ENCODE peak calls at places on chromosome 7, in nine cellular contexts. I is breast epithelium, T is GM23338, Z is HCT116, J is left lung, A is AG04450, S is Peyer's patch, N is cardiac muscle cell, Y is Calu3. H is an unnamed sample.

GRCh38 chr7:22549667-22550513 is 49.9 kb upstream of the STEAP1B start:
- DNase-seq in I (no peak), T (peak), Z (peak), J (no peak), A (no peak), S (peak), N (peak), Y (peak), H (no peak)

GRCh38 chr7:69342154-69342884 is 256.0 kb upstream of the AUTS2 start:
- DNase-seq in I (no peak), T (no peak), Z (no peak), J (no peak), A (no peak), S (no peak), N (peak), Y (no peak), H (no peak)

GRCh38 chr7:140676303-140676702 is 3.6 kb downstream of the ADCK2 start:
- DNase-seq in I (no peak), T (no peak), Z (no peak), J (no peak), A (no peak), S (peak), N (no peak), Y (no peak), H (peak)

GRCh38 chr7:147941316-147941715 is 649.2 kb upstream of the C7orf33 start:
- DNase-seq in I (no peak), T (no peak), Z (no peak), J (no peak), A (no peak), S (no peak), N (no peak), Y (no peak), H (no peak)

GRCh38 chr7:47606176-47606575 is 24.3 kb upstream of the TNS3 start:
- DNase-seq in I (no peak), T (no peak), Z (no peak), J (no peak), A (no peak), S (no peak), N (no peak), Y (no peak), H (no peak)

GRCh38 chr7:24025094-24025493 is 258.9 kb upstream of the NPY start:
- DNase-seq in I (no peak), T (peak), Z (no peak), J (no peak), A (peak), S (no peak), N (no peak), Y (no peak), H (no peak)

GRCh38 chr7:49522111-49522510 is 251.3 kb upstream of the VWC2 start:
- DNase-seq in I (no peak), T (no peak), Z (no peak), J (no peak), A (no peak), S (no peak), N (no peak), Y (no peak), H (no peak)

GRCh38 chr7:158820656-158821055 is 8.7 kb downstream of the ESYT2 start:
- DNase-seq in I (no peak), T (no peak), Z (no peak), J (no peak), A (no peak), S (no peak), N (no peak), Y (no peak), H (no peak)

GRCh38 chr7:7967909-7968543 is 570 bp upstream of the GLCCI1 start:
- DNase-seq in I (no peak), T (peak), Z (no peak), J (no peak), A (no peak), S (no peak), N (no peak), Y (no peak), H (no peak)
- TF ChIP-seq CTCF in I (no peak), T (no peak), Z (no peak), J (no peak), A (no peak), S (no peak), N (no peak), Y (no peak), H (no peak)

DNA sequence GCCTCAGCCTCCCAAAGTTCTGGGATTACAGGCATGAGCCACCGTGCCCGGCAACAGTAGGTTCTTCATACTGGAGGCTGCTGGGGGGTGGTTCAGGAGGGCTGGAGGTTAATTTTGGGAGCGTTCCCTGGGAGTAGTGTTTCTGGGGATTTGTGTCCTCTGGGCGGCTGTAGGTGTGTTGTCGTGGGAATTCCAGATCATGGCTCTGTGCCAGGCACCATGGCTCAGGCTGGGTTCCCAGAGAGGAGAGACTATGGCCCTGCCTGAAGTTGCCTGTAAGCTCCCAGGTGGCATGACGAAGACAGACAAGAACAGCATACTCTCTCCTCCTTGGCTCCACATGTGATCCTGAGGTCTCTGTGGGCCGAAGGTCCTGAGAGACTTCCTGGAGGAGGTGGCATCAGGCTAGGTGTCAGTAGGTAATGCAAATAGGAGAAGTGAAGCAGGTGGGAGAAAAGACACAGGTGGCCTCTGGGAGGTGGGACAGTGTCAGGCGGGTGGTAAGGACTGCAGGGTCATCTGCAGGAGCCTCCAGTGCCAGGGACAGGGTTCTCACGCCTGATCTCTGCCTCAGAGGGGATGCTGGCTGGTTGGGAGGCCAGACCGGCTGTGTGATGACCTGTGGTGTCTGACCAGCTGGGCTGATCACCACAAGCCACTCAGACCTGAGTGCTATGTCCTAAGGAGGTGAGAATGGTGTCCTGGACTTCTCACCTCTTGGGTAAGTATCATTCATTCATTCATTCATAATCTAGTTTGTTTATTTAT is 18.7 kb downstream of the CLIP2 start:
- DNase-seq in I (no peak), T (no peak), Z (no peak), J (no peak), A (no peak), S (no peak), N (no peak), Y (no peak), H (no peak)
- TF ChIP-seq CTCF in I (no peak), T (no peak), Z (no peak), J (no peak), A (no peak), S (no peak), N (no peak), Y (no peak), H (no peak)

GRCh38 chr7:15503603-15504280 is 58.1 kb downstream of the AGMO start:
- DNase-seq in I (no peak), T (no peak), Z (no peak), J (no peak), A (no peak), S (no peak), N (peak), Y (no peak), H (no peak)
- TF ChIP-seq CTCF in I (no peak), T (no peak), Z (no peak), J (no peak), A (peak), S (no peak), N (peak), Y (peak), H (no peak)

GRCh38 chr7:73918926-73919693 is 58.2 kb downstream of the TMEM270 start:
- DNase-seq in I (no peak), T (peak), Z (no peak), J (no peak), A (no peak), S (no peak), N (no peak), Y (no peak), H (no peak)
- TF ChIP-seq CTCF in I (no peak), T (peak), Z (no peak), J (no peak), A (no peak), S (no peak), N (no peak), Y (no peak), H (no peak)

H was measured in CD14-positive monocyte.